ENCODE peak calls at places on chromosomes 3 and 15, in nine cellular contexts. O is activated CD8-positive, alpha-beta T cell treated with anti-CD3 and anti-CD28 coated beads, Interleukin-2, amount 10 ng/mL, durations not matched to agents 7 days and 5 days; U is SJSA1; W is CD4-positive, CD25-positive, alpha-beta regulatory T cell; K is AG04449; S is nucleus accumbens; T is putamen; N is GM06990; A is cardiac septum. M is an unnamed sample.

GRCh38 chr3:27976933-27977332 is 254.8 kb upstream of the EOMES start:
- DNase-seq in A (no peak), N (no peak), T (no peak), U (no peak), O (no peak), W (no peak), K (no peak), S (no peak), M (no peak)

GRCh38 chr3:197031315-197032285 is 2.0 kb upstream of the MELTF start:
- DNase-seq in U (peak), S (no peak), O (no peak), A (no peak), W (no peak), T (peak), K (peak), N (peak), M (peak)

GRCh38 chr3:110733045-110733444 is 338.6 kb upstream of the NECTIN3 start:
- DNase-seq in N (no peak), W (no peak), U (no peak), O (no peak), K (no peak), A (no peak), S (no peak), T (no peak), M (no peak)

GRCh38 chr3:102410616-102411015 is 24.2 kb upstream of the ZPLD1 start:
- DNase-seq in U (no peak), A (no peak), S (no peak), T (no peak), O (no peak), N (no peak), K (no peak), W (no peak), M (no peak)

GRCh38 chr3:9037113-9037715 is 73.9 kb upstream of the RAD18 start:
- DNase-seq in A (no peak), O (no peak), W (no peak), U (no peak), T (no peak), K (no peak), S (no peak), N (no peak), M (no peak)

GRCh38 chr15:77607111-77607893 is 25.4 kb downstream of the LINGO1 start:
- DNase-seq in K (no peak), S (no peak), A (no peak), U (no peak), N (no peak), T (no peak), O (no peak), W (no peak), M (no peak)

GRCh38 chr3:58989173-58989572 is 60.7 kb downstream of the CFAP20DC start:
- DNase-seq in W (no peak), O (no peak), K (peak), U (no peak), A (no peak), N (no peak), T (peak), S (no peak), M (no peak)

GRCh38 chr15:43067717-43068461 is 37.9 kb downstream of the UBR1 start:
- DNase-seq in W (peak), T (peak), O (peak), K (no peak), S (no peak), N (no peak), A (no peak), U (peak), M (no peak)

GRCh38 chr3:31853580-31853979 is 127.5 kb downstream of the OSBPL10 start:
- DNase-seq in A (no peak), N (no peak), W (no peak), O (no peak), S (no peak), U (no peak), T (no peak), K (no peak), M (no peak)

GRCh38 chr15:100250166-100250800 is 91.5 kb downstream of the ADAMTS17 start:
- DNase-seq in O (no peak), A (peak), W (no peak), S (no peak), U (peak), K (no peak), T (no peak), N (no peak), M (peak)

GRCh38 chr15:78343431-78343830 is 3.3 kb downstream of the CRABP1 start:
- DNase-seq in A (no peak), T (no peak), K (no peak), N (no peak), O (no peak), W (no peak), S (no peak), U (no peak), M (no peak)

GRCh38 chr3:45690331-45691035 is 1.3 kb downstream of the SACM1L start:
- DNase-seq in U (no peak), W (peak), O (peak), N (no peak), S (no peak), A (no peak), K (no peak), T (no peak), M (no peak)

GRCh38 chr15:53454843-53455721 is 304.4 kb downstream of the WDR72 start:
- DNase-seq in U (no peak), O (no peak), N (no peak), A (no peak), S (no peak), K (no peak), T (no peak), W (no peak), M (no peak)

GRCh38 chr3:59374812-59375211 is 325.0 kb upstream of the CFAP20DC start:
- DNase-seq in N (peak), T (no peak), O (no peak), W (peak), A (no peak), S (no peak), K (no peak), U (no peak), M (no peak)